ENCODE peak calls at places on chromosomes 5 and 9, in nine cellular contexts. A is non-pigmented ciliary epithelial cell; F is GM04504; C is activated CD4-positive, alpha-beta T cell treated with anti-CD3 and anti-CD28 coated beads, Interleukin-2, amount 50 U/mL, for 1 hour; W is mesothelial cell of epicardium; B is iris pigment epithelial cell; R is tibial artery; E is left lobe of liver; O is cardiac fibroblast. Y is an unnamed sample.

GRCh38 chr9:120983259-120983837 is 56.8 kb upstream of the TRAF1 start:
- DNase-seq in A (no peak), F (no peak), C (no peak), W (no peak), B (no peak), R (no peak), E (no peak), O (no peak), Y (no peak)

GRCh38 chr9:840343-840742 is 1.2 kb upstream of the DMRT1 start:
- DNase-seq in A (no peak), F (no peak), C (no peak), W (no peak), B (no peak), R (no peak), E (no peak), O (no peak), Y (peak; percentile 1)

GRCh38 chr5:67802766-67803165 is 412.8 kb upstream of the PIK3R1 start:
- DNase-seq in A (no peak), F (no peak), C (no peak), W (no peak), B (no peak), R (no peak), E (no peak), O (no peak), Y (no peak)

GRCh38 chr5:60332244-60333018 is 367.5 kb downstream of the DEPDC1B start:
- DNase-seq in A (peak; percentile 30), F (no peak), C (no peak), W (no peak), B (peak; percentile 72), R (no peak), E (no peak), O (peak; percentile 32), Y (no peak)

GRCh38 chr5:105931782-105932489 is 1738.8 kb downstream of the EFNA5 start:
- DNase-seq in A (peak; percentile 47), F (no peak), C (no peak), W (no peak), B (peak; percentile 80), R (no peak), E (no peak), O (peak; percentile 83), Y (no peak)

GRCh38 chr9:117073539-117074336 is 341.1 kb downstream of the ASTN2 start:
- DNase-seq in A (no peak), F (no peak), C (no peak), W (no peak), B (peak; percentile 29), R (no peak), E (no peak), O (peak; percentile 9), Y (no peak)

GRCh38 chr5:160175438-160176218 is 53.7 kb upstream of the FABP6 start:
- DNase-seq in A (no peak), F (no peak), C (no peak), W (peak; percentile 79), B (no peak), R (peak; percentile 89), E (no peak), O (peak; percentile 42), Y (no peak)

GRCh38 chr9:101462558-101462957 is 27.0 kb upstream of the ALDOB start:
- DNase-seq in A (no peak), F (no peak), C (no peak), W (no peak), B (peak; percentile 92), R (no peak), E (no peak), O (peak; percentile 42), Y (no peak)

GRCh38 chr5:172339264-172340180 is 56.0 kb upstream of the UBTD2 start:
- DNase-seq in A (no peak), F (no peak), C (no peak), W (no peak), B (no peak), R (no peak), E (no peak), O (no peak), Y (no peak)

GRCh38 chr5:141382469-141383294 is at the start of gene PCDHGA7:
- DNase-seq in A (no peak), F (no peak), C (no peak), W (no peak), B (peak; percentile 53), R (no peak), E (no peak), O (peak; percentile 64), Y (no peak)

GRCh38 chr9:127178646-127179632 is 56.5 kb upstream of the ANGPTL2 start:
- DNase-seq in A (no peak), F (no peak), C (no peak), W (peak; percentile 38), B (no peak), R (peak; percentile 63), E (peak; percentile 38), O (no peak), Y (no peak)

GRCh38 chr5:32519508-32519907 is 65.8 kb upstream of the SUB1 start:
- DNase-seq in A (no peak), F (no peak), C (no peak), W (no peak), B (no peak), R (no peak), E (no peak), O (no peak), Y (no peak)

GRCh38 chr5:119417891-119418781 is 34.2 kb upstream of the HSD17B4 start:
- DNase-seq in A (peak; percentile 71), F (peak; percentile 38), C (no peak), W (no peak), B (peak; percentile 81), R (no peak), E (no peak), O (peak; percentile 68), Y (no peak)

GRCh38 chr5:177378884-177379883 is 5.0 kb upstream of the SLC34A1 start:
- DNase-seq in A (peak; percentile 84), F (no peak), C (no peak), W (no peak), B (peak; percentile 98), R (no peak), E (peak; percentile 91), O (peak; percentile 87), Y (no peak)